ENCODE peak calls at places on chromosomes 11 and 22, in nine cellular contexts. H is RWPE1; C is psoas muscle; X is IMR-90; S is transverse colon; B is body of pancreas; K is heart right ventricle; I is CD8-positive, alpha-beta T cell; G is thoracic aorta. U is an unnamed sample.

GRCh38 chr22:32020117-32020516 is 22.9 kb upstream of the SLC5A1 start:
- DNase-seq in H (peak), K (no peak), S (no peak), B (no peak), X (peak), I (no peak), G (no peak), C (no peak), U (peak)

GRCh38 chr11:122721964-122722266 is 66.4 kb downstream of the UBASH3B start:
- DNase-seq in H (peak), X (peak), I (no peak), B (no peak), G (no peak), S (no peak), C (no peak), K (no peak), U (peak)

GRCh38 chr11:118621071-118621815 is 13.8 kb downstream of the PHLDB1 start:
- DNase-seq in X (peak), G (peak), K (peak), S (peak), B (peak), I (peak), H (peak), C (peak), U (peak)

GRCh38 chr11:9815486-9816136 is 151.7 kb downstream of the SWAP70 start:
- DNase-seq in K (no peak), I (no peak), C (no peak), S (no peak), B (no peak), X (peak), H (peak), G (no peak), U (peak)

GRCh38 chr11:9001736-9002135 is 2.1 kb downstream of the NRIP3 start:
- DNase-seq in X (peak), B (no peak), C (no peak), K (no peak), I (peak), S (no peak), G (no peak), H (peak), U (peak)

GRCh38 chr22:45777046-45777851 is 105.6 kb downstream of the ATXN10 start:
- DNase-seq in C (no peak), K (no peak), B (no peak), H (peak), I (no peak), S (no peak), G (no peak), X (peak), U (no peak)

GRCh38 chr11:67013511-67014045 is 9.4 kb upstream of the SYT12 start:
- DNase-seq in C (no peak), X (no peak), S (no peak), K (no peak), B (no peak), H (no peak), I (no peak), G (no peak), U (no peak)

GRCh38 chr11:35579557-35580396 is 38.5 kb upstream of the FJX1 start:
- DNase-seq in K (no peak), X (peak), G (no peak), I (no peak), B (no peak), H (peak), S (no peak), C (no peak), U (peak)

GRCh38 chr11:105693075-105693474 is 83.2 kb downstream of the GRIA4 start:
- DNase-seq in S (no peak), C (no peak), X (no peak), H (no peak), I (no peak), B (no peak), K (no peak), G (no peak), U (no peak)

GRCh38 chr11:111298466-111299110 is at the start of gene POU2AF3:
- DNase-seq in G (no peak), H (no peak), C (no peak), I (no peak), S (no peak), K (no peak), B (no peak), X (no peak), U (no peak)

GRCh38 chr22:36759481-36760159 is 16.3 kb downstream of the IFT27 start:
- DNase-seq in X (no peak), C (no peak), I (no peak), S (no peak), K (no peak), H (no peak), B (peak), G (no peak), U (no peak)

GRCh38 chr22:26756675-26757293 is 99.4 kb downstream of the MIAT start:
- DNase-seq in K (peak), C (peak), G (peak), S (peak), H (peak), X (peak), B (peak), I (peak), U (peak)

GRCh38 chr22:37198290-37199102 is 10.4 kb upstream of the C1QTNF6 start:
- DNase-seq in K (peak), G (no peak), I (peak), X (peak), H (peak), C (peak), B (peak), S (peak), U (peak)

GRCh38 chr22:27868738-27869282 is 50.2 kb downstream of the PITPNB start:
- DNase-seq in I (no peak), B (no peak), C (no peak), H (no peak), S (no peak), G (no peak), K (no peak), X (no peak), U (no peak)

GRCh38 chr11:60130496-60130895 is 42.0 kb downstream of the MS4A2 start:
- DNase-seq in G (no peak), B (peak), X (no peak), I (no peak), C (no peak), H (peak), S (peak), K (peak), U (peak)

GRCh38 chr11:637593-638507 is 781 bp downstream of the DRD4 start:
- DNase-seq in C (no peak), G (no peak), X (no peak), B (no peak), I (no peak), H (no peak), S (no peak), K (no peak), U (no peak)

GRCh38 chr11:133271206-133271605 is 261.1 kb downstream of the OPCML start:
- DNase-seq in H (no peak), K (no peak), I (no peak), C (no peak), B (no peak), S (no peak), G (no peak), X (no peak), U (no peak)

GRCh38 chr11:117300301-117300700 is 9.2 kb downstream of the BACE1-AS start:
- DNase-seq in C (peak), X (peak), S (peak), H (no peak), G (no peak), B (peak), I (no peak), K (peak), U (no peak)

GRCh38 chr11:68140496-68141246 is 19.5 kb upstream of the CHKA start:
- DNase-seq in H (no peak), K (no peak), X (no peak), G (no peak), C (no peak), B (peak), I (no peak), S (no peak), U (no peak)

GRCh38 chr11:94201004-94201465 is 72.4 kb downstream of the PANX1 start:
- DNase-seq in B (no peak), H (no peak), G (no peak), X (peak), I (no peak), S (no peak), C (no peak), K (no peak), U (peak)

GRCh38 chr11:86152006-86152862 is 83.3 kb upstream of the PICALM start:
- DNase-seq in H (no peak), B (no peak), G (no peak), I (no peak), S (no peak), X (peak), C (no peak), K (no peak), U (no peak)

GRCh38 chr11:10623797-10624761 is 55.6 kb upstream of the LYVE1 start:
- DNase-seq in I (no peak), S (peak), G (no peak), X (peak), C (peak), B (no peak), K (peak), H (peak), U (no peak)

GRCh38 chr22:40463727-40464126 is 93.3 kb downstream of the SGSM3 start:
- DNase-seq in H (no peak), G (no peak), I (peak), S (no peak), B (no peak), C (no peak), K (no peak), X (no peak), U (no peak)

GRCh38 chr11:122803306-122803705 is 35.0 kb upstream of the CRTAM start:
- DNase-seq in S (no peak), G (no peak), C (no peak), I (no peak), H (peak), X (peak), K (no peak), B (no peak), U (peak)

GRCh38 chr11:33248416-33248957 is 8.7 kb upstream of the HIPK3 start:
- DNase-seq in G (no peak), X (peak), K (no peak), C (no peak), B (no peak), S (no peak), H (peak), I (no peak), U (no peak)

GRCh38 chr11:100681064-100681502 is 6.0 kb upstream of the ARHGAP42 start:
- DNase-seq in K (peak), C (peak), B (peak), G (no peak), X (peak), H (peak), S (peak), I (peak), U (peak)

GRCh38 chr22:19879996-19880785 is 25.5 kb upstream of the GNB1L start:
- DNase-seq in K (no peak), C (peak), B (peak), I (no peak), H (no peak), S (no peak), G (no peak), X (no peak), U (no peak)

GRCh38 chr22:24685804-24686203 is 82.8 kb downstream of the GGT1 start:
- DNase-seq in C (no peak), X (no peak), I (no peak), K (peak), B (no peak), H (no peak), S (no peak), G (no peak), U (no peak)

GRCh38 chr22:35435201-35435712 is 35.3 kb downstream of the MCM5 start:
- DNase-seq in B (no peak), S (no peak), G (no peak), X (no peak), C (no peak), K (no peak), I (no peak), H (no peak), U (no peak)

GRCh38 chr22:46355369-46355995 is 20.0 kb downstream of the TRMU start:
- DNase-seq in C (peak), G (no peak), I (peak), H (peak), X (peak), B (peak), K (peak), S (peak), U (peak)

GRCh38 chr11:45354976-45355705 is 69.0 kb upstream of the SYT13 start:
- DNase-seq in C (peak), S (peak), K (peak), B (peak), H (no peak), I (peak), G (peak), X (peak), U (peak)
- H3K27ac ChIP-seq in C (no peak), S (peak), K (peak), B (peak), H (no peak), I (peak), G (peak), X (no peak), U (no peak)

DNA sequence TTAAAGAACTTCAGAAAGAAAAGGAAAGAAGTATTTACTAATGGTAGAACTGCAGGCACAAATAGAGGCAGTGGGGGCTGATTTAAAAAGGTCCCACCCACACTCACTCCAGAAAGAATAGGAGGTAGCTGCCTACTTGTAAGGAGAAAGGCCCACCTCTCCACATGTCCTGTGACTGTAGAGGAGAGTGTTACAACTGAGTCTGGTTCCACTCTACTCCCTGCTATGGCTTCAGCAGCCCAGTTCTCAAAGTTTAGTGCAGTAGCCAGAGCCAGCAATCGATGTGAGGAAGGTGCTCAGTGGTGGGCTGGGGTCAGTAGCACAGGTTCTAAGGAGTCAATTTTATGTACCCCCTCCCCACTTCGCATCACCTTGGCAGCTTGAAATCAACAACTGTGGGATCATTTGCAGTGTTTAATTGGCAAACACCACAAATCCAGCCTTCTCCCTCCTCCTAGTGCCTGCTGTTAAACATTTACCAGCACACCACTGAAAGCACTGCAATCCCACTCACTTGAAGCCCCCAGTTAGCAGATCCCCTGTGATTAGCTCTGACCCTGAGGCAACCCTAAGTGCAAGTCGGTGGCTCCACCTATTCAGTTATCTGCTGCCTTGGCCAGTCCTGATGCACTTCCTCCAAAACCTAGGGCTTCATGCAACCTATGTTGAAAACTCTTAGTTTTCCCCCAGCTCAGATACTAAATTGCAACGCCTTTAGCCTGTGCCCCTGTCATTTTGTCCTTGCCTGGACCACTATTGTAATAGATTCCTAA is 146.6 kb downstream of the BBOX1 start:
- DNase-seq in B (no peak), S (no peak), C (no peak), G (no peak), X (no peak), K (no peak), I (no peak), H (no peak), U (no peak)
- H3K27ac ChIP-seq in B (peak), S (peak), C (no peak), G (no peak), X (no peak), K (no peak), I (no peak), H (no peak), U (no peak)

GRCh38 chr11:61460474-61460881 is 30.6 kb downstream of the SDHAF2 start:
- DNase-seq in K (peak), B (no peak), H (no peak), X (no peak), G (no peak), C (peak), I (no peak), S (no peak), U (no peak)

DNA sequence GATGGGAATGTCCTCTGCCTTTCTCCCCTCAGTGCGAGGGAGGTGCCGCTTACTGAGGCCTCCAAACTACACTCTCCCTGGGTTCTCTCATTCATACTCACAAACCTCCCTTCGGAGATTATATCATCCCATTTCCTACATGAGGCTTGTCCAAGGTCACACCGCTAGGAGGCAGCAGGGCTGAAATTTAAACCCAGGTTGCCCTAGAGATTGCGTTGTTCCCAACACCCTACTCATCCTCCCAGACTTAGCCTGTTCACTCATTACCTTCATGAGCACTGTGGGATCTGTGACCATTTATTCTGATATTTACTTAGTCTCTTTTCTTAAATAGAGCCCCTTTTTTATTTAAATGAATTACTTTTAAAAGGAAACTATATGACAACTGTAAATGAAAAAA is 31.1 kb downstream of the SDHAF2 start:
- DNase-seq in S (no peak), X (no peak), B (no peak), H (no peak), G (no peak), C (no peak), I (no peak), K (no peak), U (no peak)
- H3K27ac ChIP-seq in S (peak), X (no peak), B (no peak), H (no peak), G (no peak), C (peak), I (no peak), K (peak), U (no peak)

GRCh38 chr22:22520667-22521602 is 865 bp upstream of the ZNF280A start:
- DNase-seq in I (no peak), X (peak), G (no peak), S (no peak), K (no peak), H (no peak), B (no peak), C (no peak), U (no peak)
- H3K27ac ChIP-seq in I (no peak), X (no peak), G (no peak), S (no peak), K (no peak), H (peak), B (no peak), C (no peak), U (no peak)

GRCh38 chr11:62394825-62395538 is 23.9 kb upstream of the SCGB1A1 start:
- DNase-seq in G (peak), X (peak), I (peak), C (peak), B (peak), S (peak), K (peak), H (peak), U (peak)
- H3K27ac ChIP-seq in G (peak), X (peak), I (no peak), C (peak), B (peak), S (peak), K (peak), H (peak), U (no peak)

DNA sequence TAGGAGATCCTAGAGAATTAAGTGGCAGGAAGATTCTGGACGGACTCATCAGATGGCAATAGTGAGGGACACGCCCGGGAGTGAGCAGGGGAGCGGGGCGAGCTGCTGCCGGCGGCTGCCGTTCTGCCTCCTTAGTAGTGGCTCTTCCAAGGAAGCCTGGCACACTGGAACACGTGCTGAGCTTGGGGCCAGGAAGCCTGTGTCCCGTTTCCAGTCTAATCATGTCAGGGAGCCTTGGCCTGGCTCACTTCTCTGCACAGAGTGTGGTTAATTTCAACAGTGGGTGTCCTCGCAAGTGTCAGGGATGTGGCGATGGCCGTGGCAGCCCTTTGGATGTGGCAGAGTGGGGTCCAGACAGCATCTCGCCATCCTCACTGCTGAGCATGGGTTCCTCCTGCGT is 16.5 kb downstream of the GLB1L3 start:
- DNase-seq in C (no peak), B (no peak), G (no peak), H (no peak), I (no peak), K (no peak), X (no peak), S (no peak), U (no peak)
- H3K27ac ChIP-seq in C (no peak), B (no peak), G (no peak), H (no peak), I (no peak), K (no peak), X (no peak), S (no peak), U (no peak)

GRCh38 chr22:23187201-23187600 is 6.9 kb downstream of the BCR start:
- DNase-seq in K (no peak), C (no peak), S (no peak), X (no peak), I (no peak), G (no peak), H (no peak), B (no peak), U (no peak)
- H3K27ac ChIP-seq in K (no peak), C (no peak), S (no peak), X (no peak), I (no peak), G (peak), H (peak), B (no peak), U (no peak)

GRCh38 chr11:126474888-126475626 is 119.6 kb downstream of the ST3GAL4 start:
- DNase-seq in K (peak), X (no peak), C (no peak), B (peak), I (no peak), S (no peak), H (no peak), G (no peak), U (no peak)
- H3K27ac ChIP-seq in K (peak), X (no peak), C (no peak), B (peak), I (no peak), S (no peak), H (no peak), G (no peak), U (no peak)

GRCh38 chr11:12640926-12641849 is 33.0 kb upstream of the TEAD1 start:
- DNase-seq in H (no peak), S (no peak), B (no peak), C (no peak), I (no peak), X (no peak), K (no peak), G (no peak), U (no peak)

GRCh38 chr11:12639388-12639787 is 34.8 kb upstream of the TEAD1 start:
- DNase-seq in S (no peak), X (no peak), K (no peak), G (no peak), B (no peak), H (no peak), C (no peak), I (no peak), U (no peak)

GRCh38 chr11:12634329-12634728 is 39.9 kb upstream of the TEAD1 start:
- DNase-seq in I (no peak), C (no peak), B (no peak), G (no peak), S (no peak), X (no peak), K (no peak), H (no peak), U (no peak)

GRCh38 chr11:12640355-12640754 is 33.9 kb upstream of the TEAD1 start:
- DNase-seq in X (no peak), C (no peak), S (no peak), I (no peak), B (no peak), G (no peak), H (no peak), K (no peak), U (no peak)

GRCh38 chr11:12636871-12637410 is 37.3 kb upstream of the TEAD1 start:
- DNase-seq in K (no peak), B (no peak), H (no peak), S (no peak), C (no peak), G (no peak), X (no peak), I (no peak), U (no peak)
- H3K27ac ChIP-seq in K (no peak), B (no peak), H (no peak), S (no peak), C (no peak), G (no peak), X (no peak), I (no peak), U (no peak)

DNA sequence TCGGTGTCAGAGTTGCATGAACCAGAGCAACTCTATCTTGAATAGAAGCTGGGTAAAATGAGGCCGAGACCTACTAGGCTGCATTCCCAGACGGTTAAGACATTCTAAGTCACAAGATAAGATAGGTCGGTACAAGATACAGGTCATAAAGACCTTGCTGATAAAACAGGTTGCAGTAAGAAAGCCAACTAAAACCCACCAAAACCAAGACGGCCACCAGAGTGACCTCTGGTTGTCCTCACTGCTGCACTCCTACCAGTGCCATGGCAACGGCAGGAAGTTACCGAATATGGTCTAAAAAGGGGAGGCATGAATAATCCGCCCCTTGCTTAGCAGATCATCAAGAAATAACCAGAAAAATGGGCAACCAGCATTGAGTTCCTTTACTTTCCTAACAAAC is 2.4 kb upstream of the KAT5 start:
- DNase-seq in K (no peak), B (no peak), G (no peak), C (no peak), S (no peak), I (no peak), H (no peak), X (no peak), U (no peak)
- H3K27ac ChIP-seq in K (no peak), B (no peak), G (peak), C (peak), S (no peak), I (no peak), H (no peak), X (no peak), U (no peak)

U was measured in brain microvascular endothelial cell.